ENCODE peak calls at places on chromosomes 2 and 18, in four cellular contexts. C is A172, Y is cardiac fibroblast, A is mucosa of gallbladder. Z is an unnamed sample.

GRCh38 chr2:210261996-210262510 is 36.8 kb upstream of the ACADL start:
- DNase-seq in C (no peak), Y (no peak), A (no peak), Z (no peak)

GRCh38 chr2:65231121-65231520 is 3.5 kb downstream of the ACTR2 start:
- DNase-seq in C (peak; percentile 31), Y (peak; percentile 20), A (no peak), Z (no peak)

GRCh38 chr2:156436477-156437085 is 402 bp downstream of the GPD2 start:
- DNase-seq in C (peak; percentile 38), Y (peak; percentile 15), A (peak; percentile 22), Z (peak; percentile 18)

GRCh38 chr2:44305882-44306281 is 30.6 kb downstream of the SLC3A1 start:
- DNase-seq in C (no peak), Y (no peak), A (no peak), Z (no peak)

GRCh38 chr2:8475349-8476045 is 206.4 kb upstream of the ID2 start:
- DNase-seq in C (no peak), Y (no peak), A (no peak), Z (peak; percentile 41)

GRCh38 chr2:88057437-88057844 is 1.9 kb upstream of the KRCC1 start:
- DNase-seq in C (no peak), Y (no peak), A (no peak), Z (no peak)

GRCh38 chr2:99598435-99598834 is 108.6 kb upstream of the REV1 start:
- DNase-seq in C (no peak), Y (no peak), A (no peak), Z (no peak)

GRCh38 chr2:198957183-198957582 is 500.6 kb downstream of the SATB2 start:
- DNase-seq in C (peak; percentile 25), Y (no peak), A (no peak), Z (no peak)

GRCh38 chr2:234308814-234309195 is 188.1 kb downstream of the ARL4C start:
- DNase-seq in C (no peak), Y (peak; percentile 19), A (peak; percentile 59), Z (no peak)

GRCh38 chr2:52844701-52845423 is 922.7 kb upstream of the CHAC2 start:
- DNase-seq in C (no peak), Y (no peak), A (no peak), Z (no peak)

GRCh38 chr2:237540223-237540775 is 26.1 kb upstream of the PRLH start:
- DNase-seq in C (no peak), Y (no peak), A (no peak), Z (no peak)

GRCh38 chr18:36610258-36610657 is 218.5 kb downstream of the TPGS2 start:
- DNase-seq in C (no peak), Y (no peak), A (no peak), Z (no peak)

GRCh38 chr2:112582314-112582746 is 2.1 kb upstream of the CHCHD5 start:
- DNase-seq in C (peak; percentile 75), Y (peak; percentile 82), A (peak; percentile 33), Z (peak; percentile 33)

GRCh38 chr2:120915670-120916069 is 180.0 kb downstream of the GLI2 start:
- DNase-seq in C (peak; percentile 21), Y (peak; percentile 57), A (no peak), Z (peak; percentile 28)

GRCh38 chr2:156890498-156891148 is 366.9 kb upstream of the GALNT5 start:
- DNase-seq in C (no peak), Y (no peak), A (no peak), Z (no peak)

GRCh38 chr2:61993422-61994024 is 88.0 kb downstream of the COMMD1 start:
- DNase-seq in C (peak; percentile 47), Y (peak; percentile 68), A (no peak), Z (peak; percentile 41)

GRCh38 chr2:113291191-113291590 is 12.5 kb upstream of the PAX8 start:
- DNase-seq in C (no peak), Y (no peak), A (peak; percentile 29), Z (no peak)

GRCh38 chr18:59546164-59546563 is 151.1 kb downstream of the CCBE1 start:
- DNase-seq in C (no peak), Y (peak; percentile 78), A (no peak), Z (no peak)

GRCh38 chr18:49279041-49279440 is 181.4 kb downstream of the DYM start:
- DNase-seq in C (no peak), Y (no peak), A (no peak), Z (no peak)

GRCh38 chr2:96103388-96103705 is 13.0 kb downstream of the ADRA2B start:
- DNase-seq in C (no peak), Y (no peak), A (no peak), Z (peak; percentile 4)

GRCh38 chr18:34659579-34660517 is 50.2 kb upstream of the DTNA start:
- DNase-seq in C (peak; percentile 95), Y (peak; percentile 98), A (peak; percentile 90), Z (peak; percentile 87)

GRCh38 chr2:164558450-164558849 is 62.8 kb downstream of the GRB14 start:
- DNase-seq in C (no peak), Y (no peak), A (no peak), Z (no peak)

GRCh38 chr2:172090947-172091625 is 5.8 kb downstream of the DLX1 start:
- DNase-seq in C (no peak), Y (no peak), A (no peak), Z (no peak)

GRCh38 chr2:240895656-240896388 is at the start of gene MAB21L4:
- DNase-seq in C (peak; percentile 43), Y (no peak), A (no peak), Z (no peak)

GRCh38 chr2:85468704-85469349 is 50.3 kb downstream of the SH2D6 start:
- DNase-seq in C (peak; percentile 63), Y (peak; percentile 72), A (peak; percentile 91), Z (peak; percentile 81)

GRCh38 chr2:100747551-100747950 is 72.4 kb upstream of the NPAS2 start:
- DNase-seq in C (peak; percentile 28), Y (peak; percentile 44), A (no peak), Z (no peak)

GRCh38 chr2:58039170-58039611 is 7.4 kb upstream of the VRK2 start:
- DNase-seq in C (no peak), Y (peak; percentile 62), A (no peak), Z (no peak)

GRCh38 chr2:127545796-127546195 is 10.3 kb downstream of the MYO7B start:
- DNase-seq in C (no peak), Y (no peak), A (no peak), Z (no peak)

GRCh38 chr18:59265246-59266018 is 7.8 kb downstream of the RAX start:
- DNase-seq in C (no peak), Y (no peak), A (no peak), Z (no peak)

GRCh38 chr2:210363261-210363660 is 48.3 kb upstream of the MYL1 start:
- DNase-seq in C (no peak), Y (no peak), A (no peak), Z (no peak)